ENCODE peak calls at places on chromosomes 3 and 15, in nine cellular contexts. F is activated T-cell treated with anti-CD3 and anti-CD28 coated beads, Interleukin-2, amount 50 U/mL, for 72 hours; J is left lobe of liver; C is heart left ventricle; E is activated CD4-positive, alpha-beta T cell treated with anti-CD3 and anti-CD28 coated beads, Interleukin-2, amount 50 U/mL, for 1 hour; T is stimulated activated CD8-positive, alpha-beta memory T cell treated with anti-CD3 and anti-CD28 coated beads, Interleukin-15, amount 100 ng/mL, for 24 hours; M is activated CD8-positive, alpha-beta T cell treated with anti-CD3 and anti-CD28 coated beads for 36 hours; B is stimulated activated CD4-positive, alpha-beta T cell treated with anti-CD3 and anti-CD28 coated beads, TNF-alpha, amount 100 ng/mL, for 4 hours; K is GM12891. L is an unnamed sample.

GRCh38 chr3:138799822-138800221 is 34.9 kb downstream of the PIK3CB start:
- DNase-seq in F (no peak), J (no peak), C (peak), E (no peak), T (no peak), M (no peak), B (no peak), K (no peak), L (no peak)

GRCh38 chr3:10217359-10217758 is 30.9 kb upstream of the TATDN2 start:
- DNase-seq in F (no peak), J (no peak), C (no peak), E (no peak), T (no peak), M (no peak), B (no peak), K (no peak), L (no peak)

GRCh38 chr3:11995061-11995460 is 9.1 kb upstream of the SYN2 start:
- DNase-seq in F (no peak), J (no peak), C (no peak), E (no peak), T (no peak), M (no peak), B (no peak), K (no peak), L (no peak)

GRCh38 chr15:91264651-91265351 is 164.7 kb downstream of the SV2B start:
- DNase-seq in F (no peak), J (no peak), C (no peak), E (no peak), T (no peak), M (no peak), B (no peak), K (no peak), L (no peak)

GRCh38 chr15:54007256-54007655 is 29.0 kb downstream of the UNC13C start:
- DNase-seq in F (no peak), J (no peak), C (no peak), E (no peak), T (no peak), M (no peak), B (no peak), K (no peak), L (no peak)

GRCh38 chr3:13715961-13716360 is 163.9 kb downstream of the WNT7A start:
- DNase-seq in F (no peak), J (no peak), C (no peak), E (no peak), T (no peak), M (no peak), B (no peak), K (no peak), L (no peak)

GRCh38 chr15:36769110-36769509 is 189.7 kb downstream of the CDIN1 start:
- DNase-seq in F (no peak), J (no peak), C (no peak), E (no peak), T (no peak), M (no peak), B (no peak), K (no peak), L (no peak)

GRCh38 chr15:35886765-35887164 is 340.8 kb upstream of the DPH6 start:
- DNase-seq in F (no peak), J (no peak), C (no peak), E (no peak), T (no peak), M (no peak), B (no peak), K (no peak), L (no peak)

GRCh38 chr3:81650187-81650586 is 111.3 kb downstream of the GBE1 start:
- DNase-seq in F (no peak), J (no peak), C (no peak), E (no peak), T (no peak), M (no peak), B (no peak), K (no peak), L (no peak)

GRCh38 chr15:41487376-41487775 is 6.3 kb upstream of the ITPKA start:
- DNase-seq in F (no peak), J (no peak), C (no peak), E (no peak), T (no peak), M (no peak), B (no peak), K (no peak), L (no peak)

GRCh38 chr3:103002447-103002846 is 567.6 kb downstream of the ZPLD1 start:
- DNase-seq in F (no peak), J (no peak), C (no peak), E (no peak), T (no peak), M (no peak), B (no peak), K (no peak), L (no peak)

GRCh38 chr15:46502668-46503067 is 867.8 kb downstream of the SQOR start:
- DNase-seq in F (no peak), J (no peak), C (no peak), E (no peak), T (no peak), M (no peak), B (no peak), K (no peak), L (no peak)

GRCh38 chr3:69741057-69741830 is 2.0 kb downstream of the MITF start:
- DNase-seq in F (no peak), J (no peak), C (no peak), E (no peak), T (no peak), M (no peak), B (no peak), K (no peak), L (no peak)

GRCh38 chr3:49689046-49689886 is at the start of the genes MST1 and RNF123:
- DNase-seq in F (peak), J (peak), C (peak), E (peak), T (peak), M (peak), B (peak), K (peak), L (peak)

GRCh38 chr3:113252553-113252952 is 41.2 kb downstream of the BOC start:
- DNase-seq in F (no peak), J (no peak), C (no peak), E (no peak), T (no peak), M (no peak), B (no peak), K (no peak), L (no peak)

GRCh38 chr3:105327662-105328337 is 38.9 kb upstream of the ALCAM start:
- DNase-seq in F (no peak), J (no peak), C (no peak), E (no peak), T (no peak), M (no peak), B (no peak), K (no peak), L (no peak)

GRCh38 chr3:125055913-125056705 is at the start of gene HEG1:
- DNase-seq in F (peak), J (peak), C (peak), E (peak), T (peak), M (peak), B (peak), K (peak), L (peak)

GRCh38 chr3:187920871-187921270 is 175.6 kb upstream of the BCL6 start:
- DNase-seq in F (no peak), J (no peak), C (no peak), E (no peak), T (no peak), M (no peak), B (no peak), K (no peak), L (no peak)

GRCh38 chr3:171841620-171842000 is 1.5 kb upstream of the TMEM212 start:
- DNase-seq in F (no peak), J (no peak), C (no peak), E (no peak), T (no peak), M (no peak), B (no peak), K (no peak), L (no peak)

GRCh38 chr3:4228295-4228694 is 74.9 kb upstream of the SETMAR start:
- DNase-seq in F (no peak), J (no peak), C (no peak), E (no peak), T (no peak), M (no peak), B (no peak), K (no peak), L (no peak)

GRCh38 chr3:166582231-166582630 is 745.0 kb upstream of the BCHE start:
- DNase-seq in F (no peak), J (no peak), C (no peak), E (no peak), T (no peak), M (no peak), B (no peak), K (no peak), L (no peak)

GRCh38 chr3:129421988-129422745 is 6.3 kb downstream of the EFCAB12 start:
- DNase-seq in F (no peak), J (no peak), C (no peak), E (no peak), T (no peak), M (no peak), B (no peak), K (no peak), L (no peak)

GRCh38 chr3:126927846-126928245 is 55.1 kb upstream of the PLXNA1 start:
- DNase-seq in F (no peak), J (no peak), C (no peak), E (no peak), T (no peak), M (no peak), B (no peak), K (no peak), L (no peak)

GRCh38 chr3:88203537-88204143 is 53.9 kb downstream of the C3orf38 start:
- DNase-seq in F (peak), J (peak), C (peak), E (peak), T (peak), M (peak), B (peak), K (peak), L (peak)

GRCh38 chr3:4898454-4899313 is 80.6 kb upstream of the BHLHE40 start:
- DNase-seq in F (no peak), J (no peak), C (no peak), E (no peak), T (no peak), M (peak), B (no peak), K (no peak), L (no peak)

GRCh38 chr15:94119923-94120775 is 111.2 kb upstream of the MCTP2 start:
- DNase-seq in F (peak), J (peak), C (peak), E (peak), T (no peak), M (peak), B (no peak), K (peak), L (peak)

GRCh38 chr3:64685800-64686445 is 1.9 kb downstream of the ADAMTS9 start:
- DNase-seq in F (no peak), J (peak), C (peak), E (no peak), T (no peak), M (no peak), B (no peak), K (no peak), L (no peak)

GRCh38 chr15:65336369-65336766 is 31.9 kb downstream of the RNU5B-1 start:
- DNase-seq in F (no peak), J (no peak), C (no peak), E (no peak), T (no peak), M (no peak), B (no peak), K (no peak), L (no peak)

GRCh38 chr3:182465301-182466185 is 327.8 kb upstream of the ATP11B start:
- DNase-seq in F (no peak), J (no peak), C (no peak), E (no peak), T (no peak), M (no peak), B (no peak), K (no peak), L (no peak)

GRCh38 chr3:127549826-127550487 is 40.6 kb downstream of the TPRA1 start:
- DNase-seq in F (no peak), J (no peak), C (no peak), E (no peak), T (no peak), M (no peak), B (no peak), K (no peak), L (no peak)

GRCh38 chr3:16533928-16534913 is 20.7 kb upstream of the RFTN1 start:
- DNase-seq in F (no peak), J (no peak), C (no peak), E (no peak), T (no peak), M (no peak), B (no peak), K (no peak), L (no peak)

GRCh38 chr3:143736205-143736604 is 112.1 kb downstream of the SLC9A9 start:
- DNase-seq in F (no peak), J (no peak), C (no peak), E (no peak), T (no peak), M (no peak), B (no peak), K (no peak), L (no peak)

GRCh38 chr3:100068758-100069345 is 45.4 kb downstream of the FILIP1L start:
- DNase-seq in F (peak), J (peak), C (peak), E (peak), T (peak), M (peak), B (peak), K (peak), L (peak)

GRCh38 chr3:114411811-114412803 is 118.3 kb downstream of the TIGIT start:
- DNase-seq in F (peak), J (no peak), C (no peak), E (no peak), T (no peak), M (peak), B (no peak), K (no peak), L (no peak)

GRCh38 chr15:44593042-44593736 is 56.2 kb downstream of the EIF3J start:
- DNase-seq in F (no peak), J (no peak), C (no peak), E (no peak), T (no peak), M (peak), B (no peak), K (no peak), L (peak)